ENCODE peak calls at places on chromosomes 3 and 15, in nine cellular contexts. One of them, this sample, is unnamed.

GRCh38 chr3:25007974-25008658 is 419.9 kb upstream of the RARB start:
- DNase-seq in MV-4-11: peak
- DNase-seq in transverse colon: no peak
- DNase-seq in NCI-H774: no peak
- DNase-seq in nephron progenitor cell: no peak
- DNase-seq in HuH-7: no peak
- DNase-seq in stromal cell of bone marrow: peak
- DNase-seq in brain microvascular endothelial cell: peak
- DNase-seq in naive thymus-derived CD8-positive, alpha-beta T cell: no peak
- DNase-seq in this sample: peak

GRCh38 chr3:99776516-99777209 is 41.0 kb upstream of the CMSS1 start:
- DNase-seq in MV-4-11: no peak
- DNase-seq in transverse colon: no peak
- DNase-seq in NCI-H774: no peak
- DNase-seq in nephron progenitor cell: no peak
- DNase-seq in HuH-7: no peak
- DNase-seq in stromal cell of bone marrow: no peak
- DNase-seq in brain microvascular endothelial cell: peak
- DNase-seq in naive thymus-derived CD8-positive, alpha-beta T cell: no peak
- DNase-seq in this sample: no peak

GRCh38 chr3:14658978-14659377 is 7.4 kb downstream of the CCDC174 start:
- DNase-seq in MV-4-11: no peak
- DNase-seq in transverse colon: no peak
- DNase-seq in NCI-H774: no peak
- DNase-seq in nephron progenitor cell: no peak
- DNase-seq in HuH-7: no peak
- DNase-seq in stromal cell of bone marrow: no peak
- DNase-seq in brain microvascular endothelial cell: no peak
- DNase-seq in naive thymus-derived CD8-positive, alpha-beta T cell: no peak
- DNase-seq in this sample: no peak

GRCh38 chr3:88879905-88880304 is 227.5 kb upstream of the EPHA3 start:
- DNase-seq in MV-4-11: no peak
- DNase-seq in transverse colon: no peak
- DNase-seq in NCI-H774: no peak
- DNase-seq in nephron progenitor cell: no peak
- DNase-seq in HuH-7: no peak
- DNase-seq in stromal cell of bone marrow: no peak
- DNase-seq in brain microvascular endothelial cell: no peak
- DNase-seq in naive thymus-derived CD8-positive, alpha-beta T cell: no peak
- DNase-seq in this sample: no peak

GRCh38 chr15:39246523-39246922 is 334.4 kb upstream of the THBS1 start:
- DNase-seq in MV-4-11: no peak
- DNase-seq in transverse colon: no peak
- DNase-seq in NCI-H774: no peak
- DNase-seq in nephron progenitor cell: no peak
- DNase-seq in HuH-7: no peak
- DNase-seq in stromal cell of bone marrow: no peak
- DNase-seq in brain microvascular endothelial cell: no peak
- DNase-seq in naive thymus-derived CD8-positive, alpha-beta T cell: no peak
- DNase-seq in this sample: no peak

GRCh38 chr3:128488636-128488994 is 4.4 kb downstream of the GATA2 start:
- DNase-seq in MV-4-11: no peak
- DNase-seq in transverse colon: no peak
- DNase-seq in NCI-H774: no peak
- DNase-seq in nephron progenitor cell: no peak
- DNase-seq in HuH-7: peak
- DNase-seq in stromal cell of bone marrow: no peak
- DNase-seq in brain microvascular endothelial cell: no peak
- DNase-seq in naive thymus-derived CD8-positive, alpha-beta T cell: no peak
- DNase-seq in this sample: no peak

GRCh38 chr3:143040264-143040879 is 39.0 kb downstream of the U2SURP start:
- DNase-seq in MV-4-11: no peak
- DNase-seq in transverse colon: no peak
- DNase-seq in NCI-H774: no peak
- DNase-seq in nephron progenitor cell: no peak
- DNase-seq in HuH-7: peak
- DNase-seq in stromal cell of bone marrow: peak
- DNase-seq in brain microvascular endothelial cell: no peak
- DNase-seq in naive thymus-derived CD8-positive, alpha-beta T cell: no peak
- DNase-seq in this sample: peak

GRCh38 chr15:53869044-53869805 is 109.0 kb upstream of the UNC13C start:
- DNase-seq in MV-4-11: no peak
- DNase-seq in transverse colon: no peak
- DNase-seq in NCI-H774: no peak
- DNase-seq in nephron progenitor cell: peak
- DNase-seq in HuH-7: no peak
- DNase-seq in stromal cell of bone marrow: no peak
- DNase-seq in brain microvascular endothelial cell: no peak
- DNase-seq in naive thymus-derived CD8-positive, alpha-beta T cell: no peak
- DNase-seq in this sample: no peak

GRCh38 chr3:4795905-4796304 is 183.3 kb upstream of the BHLHE40 start:
- DNase-seq in MV-4-11: no peak
- DNase-seq in transverse colon: no peak
- DNase-seq in NCI-H774: no peak
- DNase-seq in nephron progenitor cell: no peak
- DNase-seq in HuH-7: no peak
- DNase-seq in stromal cell of bone marrow: no peak
- DNase-seq in brain microvascular endothelial cell: no peak
- DNase-seq in naive thymus-derived CD8-positive, alpha-beta T cell: no peak
- DNase-seq in this sample: no peak

GRCh38 chr15:45919806-45920205 is 285.0 kb downstream of the SQOR start:
- DNase-seq in MV-4-11: no peak
- DNase-seq in transverse colon: no peak
- DNase-seq in NCI-H774: no peak
- DNase-seq in nephron progenitor cell: no peak
- DNase-seq in HuH-7: no peak
- DNase-seq in stromal cell of bone marrow: no peak
- DNase-seq in brain microvascular endothelial cell: peak
- DNase-seq in naive thymus-derived CD8-positive, alpha-beta T cell: no peak
- DNase-seq in this sample: no peak

GRCh38 chr15:52018244-52018643 is 775 bp upstream of the MAPK6 start:
- DNase-seq in MV-4-11: no peak
- DNase-seq in transverse colon: no peak
- DNase-seq in NCI-H774: no peak
- DNase-seq in nephron progenitor cell: no peak
- DNase-seq in HuH-7: no peak
- DNase-seq in stromal cell of bone marrow: no peak
- DNase-seq in brain microvascular endothelial cell: no peak
- DNase-seq in naive thymus-derived CD8-positive, alpha-beta T cell: no peak
- DNase-seq in this sample: no peak

GRCh38 chr3:15436246-15436645 is 8.8 kb downstream of the EAF1 start:
- DNase-seq in MV-4-11: no peak
- DNase-seq in transverse colon: no peak
- DNase-seq in NCI-H774: no peak
- DNase-seq in nephron progenitor cell: no peak
- DNase-seq in HuH-7: no peak
- DNase-seq in stromal cell of bone marrow: no peak
- DNase-seq in brain microvascular endothelial cell: no peak
- DNase-seq in naive thymus-derived CD8-positive, alpha-beta T cell: no peak
- DNase-seq in this sample: no peak

GRCh38 chr3:159263750-159264561 is 462.1 kb downstream of the MFSD1 start:
- DNase-seq in MV-4-11: peak
- DNase-seq in transverse colon: no peak
- DNase-seq in NCI-H774: peak
- DNase-seq in nephron progenitor cell: peak
- DNase-seq in HuH-7: peak
- DNase-seq in stromal cell of bone marrow: peak
- DNase-seq in brain microvascular endothelial cell: peak
- DNase-seq in naive thymus-derived CD8-positive, alpha-beta T cell: no peak
- DNase-seq in this sample: peak

GRCh38 chr15:44536962-44537727 is at the start of gene EIF3J:
- DNase-seq in MV-4-11: peak
- DNase-seq in transverse colon: peak
- DNase-seq in NCI-H774: peak
- DNase-seq in nephron progenitor cell: peak
- DNase-seq in HuH-7: peak
- DNase-seq in stromal cell of bone marrow: peak
- DNase-seq in brain microvascular endothelial cell: peak
- DNase-seq in naive thymus-derived CD8-positive, alpha-beta T cell: peak
- DNase-seq in this sample: peak

GRCh38 chr3:123324880-123325765 is 123.4 kb downstream of the SEC22A start:
- DNase-seq in MV-4-11: no peak
- DNase-seq in transverse colon: no peak
- DNase-seq in NCI-H774: no peak
- DNase-seq in nephron progenitor cell: no peak
- DNase-seq in HuH-7: no peak
- DNase-seq in stromal cell of bone marrow: no peak
- DNase-seq in brain microvascular endothelial cell: no peak
- DNase-seq in naive thymus-derived CD8-positive, alpha-beta T cell: no peak
- DNase-seq in this sample: no peak

GRCh38 chr3:138025553-138025952 is 15.6 kb downstream of the CLDN18 start:
- DNase-seq in MV-4-11: no peak
- DNase-seq in transverse colon: no peak
- DNase-seq in NCI-H774: no peak
- DNase-seq in nephron progenitor cell: no peak
- DNase-seq in HuH-7: no peak
- DNase-seq in stromal cell of bone marrow: no peak
- DNase-seq in brain microvascular endothelial cell: no peak
- DNase-seq in naive thymus-derived CD8-positive, alpha-beta T cell: no peak
- DNase-seq in this sample: no peak

GRCh38 chr3:182185341-182185740 is 473.6 kb downstream of the SOX2 start:
- DNase-seq in MV-4-11: no peak
- DNase-seq in transverse colon: no peak
- DNase-seq in NCI-H774: no peak
- DNase-seq in nephron progenitor cell: no peak
- DNase-seq in HuH-7: no peak
- DNase-seq in stromal cell of bone marrow: no peak
- DNase-seq in brain microvascular endothelial cell: no peak
- DNase-seq in naive thymus-derived CD8-positive, alpha-beta T cell: no peak
- DNase-seq in this sample: no peak

GRCh38 chr15:56619881-56620280 is 113.4 kb downstream of the ZNF280D start:
- DNase-seq in MV-4-11: peak
- DNase-seq in transverse colon: no peak
- DNase-seq in NCI-H774: no peak
- DNase-seq in nephron progenitor cell: no peak
- DNase-seq in HuH-7: no peak
- DNase-seq in stromal cell of bone marrow: no peak
- DNase-seq in brain microvascular endothelial cell: no peak
- DNase-seq in naive thymus-derived CD8-positive, alpha-beta T cell: no peak
- DNase-seq in this sample: no peak

GRCh38 chr15:27694506-27695077 is 404.5 kb downstream of the OCA2 start:
- DNase-seq in MV-4-11: no peak
- DNase-seq in transverse colon: no peak
- DNase-seq in NCI-H774: no peak
- DNase-seq in nephron progenitor cell: no peak
- DNase-seq in HuH-7: no peak
- DNase-seq in stromal cell of bone marrow: no peak
- DNase-seq in brain microvascular endothelial cell: no peak
- DNase-seq in naive thymus-derived CD8-positive, alpha-beta T cell: no peak
- DNase-seq in this sample: no peak

GRCh38 chr3:34533468-34533867 is 735.0 kb downstream of the PDCD6IP start:
- DNase-seq in MV-4-11: no peak
- DNase-seq in transverse colon: no peak
- DNase-seq in NCI-H774: no peak
- DNase-seq in nephron progenitor cell: no peak
- DNase-seq in HuH-7: no peak
- DNase-seq in stromal cell of bone marrow: no peak
- DNase-seq in brain microvascular endothelial cell: no peak
- DNase-seq in naive thymus-derived CD8-positive, alpha-beta T cell: no peak
- DNase-seq in this sample: no peak

GRCh38 chr3:128378631-128379347 is 87.9 kb downstream of the DNAJB8 start:
- DNase-seq in MV-4-11: no peak
- DNase-seq in transverse colon: no peak
- DNase-seq in NCI-H774: no peak
- DNase-seq in nephron progenitor cell: peak
- DNase-seq in HuH-7: no peak
- DNase-seq in stromal cell of bone marrow: peak
- DNase-seq in brain microvascular endothelial cell: peak
- DNase-seq in naive thymus-derived CD8-positive, alpha-beta T cell: no peak
- DNase-seq in this sample: no peak

GRCh38 chr3:191141728-191142127 is 57.3 kb upstream of the OSTN start:
- DNase-seq in MV-4-11: peak
- DNase-seq in transverse colon: no peak
- DNase-seq in NCI-H774: no peak
- DNase-seq in nephron progenitor cell: no peak
- DNase-seq in HuH-7: no peak
- DNase-seq in stromal cell of bone marrow: peak
- DNase-seq in brain microvascular endothelial cell: peak
- DNase-seq in naive thymus-derived CD8-positive, alpha-beta T cell: no peak
- DNase-seq in this sample: peak

GRCh38 chr15:35698978-35699377 is 153.0 kb upstream of the DPH6 start:
- DNase-seq in MV-4-11: no peak
- DNase-seq in transverse colon: no peak
- DNase-seq in NCI-H774: no peak
- DNase-seq in nephron progenitor cell: no peak
- DNase-seq in HuH-7: no peak
- DNase-seq in stromal cell of bone marrow: no peak
- DNase-seq in brain microvascular endothelial cell: no peak
- DNase-seq in naive thymus-derived CD8-positive, alpha-beta T cell: no peak
- DNase-seq in this sample: no peak

GRCh38 chr3:185943363-185944106 is 5.7 kb upstream of the TRA2B start:
- DNase-seq in MV-4-11: peak
- DNase-seq in transverse colon: peak
- DNase-seq in NCI-H774: peak
- DNase-seq in nephron progenitor cell: peak
- DNase-seq in HuH-7: peak
- DNase-seq in stromal cell of bone marrow: peak
- DNase-seq in brain microvascular endothelial cell: peak
- DNase-seq in naive thymus-derived CD8-positive, alpha-beta T cell: peak
- DNase-seq in this sample: peak

GRCh38 chr15:42068601-42069000 is 25.8 kb downstream of the PLA2G4D start:
- DNase-seq in MV-4-11: no peak
- DNase-seq in transverse colon: no peak
- DNase-seq in NCI-H774: no peak
- DNase-seq in nephron progenitor cell: no peak
- DNase-seq in HuH-7: no peak
- DNase-seq in stromal cell of bone marrow: no peak
- DNase-seq in brain microvascular endothelial cell: no peak
- DNase-seq in naive thymus-derived CD8-positive, alpha-beta T cell: no peak
- DNase-seq in this sample: no peak

GRCh38 chr15:33915571-33916407 is 52.5 kb upstream of the CHRM5 start:
- DNase-seq in MV-4-11: no peak
- DNase-seq in transverse colon: peak
- DNase-seq in NCI-H774: no peak
- DNase-seq in nephron progenitor cell: peak
- DNase-seq in HuH-7: no peak
- DNase-seq in stromal cell of bone marrow: no peak
- DNase-seq in brain microvascular endothelial cell: no peak
- DNase-seq in naive thymus-derived CD8-positive, alpha-beta T cell: no peak
- DNase-seq in this sample: no peak

GRCh38 chr3:152257246-152258074 is 11.3 kb upstream of the MBNL1 start:
- DNase-seq in MV-4-11: peak
- DNase-seq in transverse colon: no peak
- DNase-seq in NCI-H774: no peak
- DNase-seq in nephron progenitor cell: no peak
- DNase-seq in HuH-7: no peak
- DNase-seq in stromal cell of bone marrow: peak
- DNase-seq in brain microvascular endothelial cell: peak
- DNase-seq in naive thymus-derived CD8-positive, alpha-beta T cell: peak
- DNase-seq in this sample: no peak

GRCh38 chr3:119819806-119820205 is 37.9 kb downstream of the NR1I2 start:
- DNase-seq in MV-4-11: no peak
- DNase-seq in transverse colon: no peak
- DNase-seq in NCI-H774: no peak
- DNase-seq in nephron progenitor cell: no peak
- DNase-seq in HuH-7: no peak
- DNase-seq in stromal cell of bone marrow: no peak
- DNase-seq in brain microvascular endothelial cell: no peak
- DNase-seq in naive thymus-derived CD8-positive, alpha-beta T cell: no peak
- DNase-seq in this sample: no peak

GRCh38 chr3:194102436-194102835 is 33.5 kb upstream of the HES1 start:
- DNase-seq in MV-4-11: no peak
- DNase-seq in transverse colon: no peak
- DNase-seq in NCI-H774: no peak
- DNase-seq in nephron progenitor cell: no peak
- DNase-seq in HuH-7: no peak
- DNase-seq in stromal cell of bone marrow: no peak
- DNase-seq in brain microvascular endothelial cell: no peak
- DNase-seq in naive thymus-derived CD8-positive, alpha-beta T cell: no peak
- DNase-seq in this sample: no peak

GRCh38 chr15:98798375-98798893 is 150.1 kb downstream of the IGF1R start:
- DNase-seq in MV-4-11: no peak
- DNase-seq in transverse colon: no peak
- DNase-seq in NCI-H774: no peak
- DNase-seq in nephron progenitor cell: no peak
- DNase-seq in HuH-7: no peak
- DNase-seq in stromal cell of bone marrow: no peak
- DNase-seq in brain microvascular endothelial cell: no peak
- DNase-seq in naive thymus-derived CD8-positive, alpha-beta T cell: no peak
- DNase-seq in this sample: no peak